ENCODE peak calls at places on chromosomes 2 and 18, in eight cellular contexts. J is tibial artery; N is endodermal cell; X is CD8-positive, alpha-beta T cell; F is left lung; B is pancreas; C is MM.1S; O is IMR-90. E is an unnamed sample.

GRCh38 chr2:191441761-191442160 is 196.6 kb downstream of the MYO1B start:
- DNase-seq in J (no peak), N (no peak), X (no peak), F (no peak), B (peak; percentile 81), C (no peak), O (peak; percentile 27), E (no peak)

GRCh38 chr2:27911458-27912210 is 21.1 kb downstream of the BABAM2 start:
- DNase-seq in J (no peak), N (no peak), X (no peak), F (no peak), B (no peak), C (no peak), O (no peak), E (no peak)

GRCh38 chr2:46779447-46779941 is 136.1 kb downstream of the MCFD2 start:
- DNase-seq in J (peak; percentile 59), N (no peak), X (no peak), F (no peak), B (no peak), C (no peak), O (peak; percentile 59), E (peak; percentile 44)

GRCh38 chr2:52613064-52613463 is 1154.5 kb upstream of the CHAC2 start:
- DNase-seq in J (no peak), N (peak; percentile 56), X (no peak), F (no peak), B (no peak), C (no peak), O (no peak), E (peak; percentile 31)

GRCh38 chr2:191270303-191271178 is 25.3 kb downstream of the MYO1B start:
- DNase-seq in J (no peak), N (no peak), X (no peak), F (no peak), B (no peak), C (no peak), O (no peak), E (no peak)

GRCh38 chr2:44753552-44754285 is 187.8 kb upstream of the SIX3 start:
- DNase-seq in J (no peak), N (no peak), X (no peak), F (no peak), B (no peak), C (peak; percentile 35), O (no peak), E (no peak)

GRCh38 chr18:12305930-12306629 is 2.0 kb upstream of the TUBB6 start:
- DNase-seq in J (peak; percentile 60), N (peak; percentile 72), X (no peak), F (no peak), B (no peak), C (no peak), O (peak; percentile 20), E (no peak)

GRCh38 chr2:65316072-65316471 is 88.4 kb downstream of the ACTR2 start:
- DNase-seq in J (peak; percentile 85), N (no peak), X (no peak), F (peak; percentile 55), B (no peak), C (no peak), O (peak; percentile 86), E (no peak)

GRCh38 chr18:79406708-79407107 is 11.0 kb downstream of the NFATC1 start:
- DNase-seq in J (no peak), N (no peak), X (no peak), F (no peak), B (no peak), C (no peak), O (no peak), E (no peak)

GRCh38 chr18:10297079-10297478 is 157.4 kb upstream of the APCDD1 start:
- DNase-seq in J (no peak), N (no peak), X (no peak), F (no peak), B (no peak), C (no peak), O (no peak), E (no peak)

GRCh38 chr18:46761054-46761769 is 4.4 kb upstream of the ST8SIA5 start:
- DNase-seq in J (no peak), N (no peak), X (no peak), F (no peak), B (no peak), C (no peak), O (no peak), E (no peak)

DNA sequence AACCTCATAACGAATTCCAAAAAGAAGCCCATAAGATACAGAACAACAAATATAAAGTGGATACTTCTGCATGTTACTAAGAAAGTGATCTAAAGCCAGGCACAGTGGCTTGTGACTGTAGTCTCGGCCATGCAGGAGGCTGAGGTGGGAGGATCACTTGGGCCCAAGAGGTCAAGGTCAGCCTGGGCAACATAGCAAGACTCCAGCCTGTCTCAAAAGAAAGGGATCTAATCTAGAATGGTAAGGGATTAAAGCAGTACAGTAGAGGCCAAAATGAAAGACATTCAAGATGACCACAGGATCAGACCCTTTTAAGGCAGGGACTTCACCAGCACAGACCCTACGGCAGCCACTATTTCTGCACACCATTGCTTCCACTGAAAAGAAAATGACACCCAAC is 3.8 kb downstream of the COBLL1 start:
- DNase-seq in J (no peak), N (no peak), X (no peak), F (no peak), B (no peak), C (no peak), O (no peak), E (no peak)
- H3K4me3 ChIP-seq in J (peak overlapping the region; percentile 89), N (no peak overlapping the region), X (no peak overlapping the region), F (no peak overlapping the region), B (peak overlapping the region; percentile 90), C (no peak overlapping the region), O (no peak overlapping the region), E (no peak overlapping the region)

GRCh38 chr18:21914739-21915319 is 174.2 kb downstream of the MIB1 start:
- DNase-seq in J (no peak), N (peak; percentile 81), X (no peak), F (no peak), B (peak; percentile 20), C (no peak), O (peak; percentile 62), E (peak; percentile 88)

GRCh38 chr18:21911551-21911950 is 171.0 kb downstream of the MIB1 start:
- DNase-seq in J (no peak), N (no peak), X (no peak), F (no peak), B (no peak), C (no peak), O (no peak), E (no peak)

GRCh38 chr18:21915546-21915945 is 175.0 kb downstream of the MIB1 start:
- DNase-seq in J (no peak), N (no peak), X (no peak), F (no peak), B (no peak), C (no peak), O (no peak), E (no peak)

GRCh38 chr18:21910906-21911305 is 170.3 kb downstream of the MIB1 start:
- DNase-seq in J (no peak), N (no peak), X (no peak), F (no peak), B (no peak), C (no peak), O (no peak), E (no peak)

GRCh38 chr18:21912339-21913239 is 172.0 kb downstream of the MIB1 start:
- DNase-seq in J (no peak), N (peak; percentile 81), X (no peak), F (no peak), B (no peak), C (no peak), O (no peak), E (no peak)
- TF ChIP-seq CTCF in J (no peak), N (peak; percentile 73), X (no peak), F (no peak), B (no peak), C (no peak), O (no peak), E (no peak)

GRCh38 chr2:136131961-136132839 is 14.3 kb upstream of the CXCR4 start:
- DNase-seq in J (peak; percentile 69), N (no peak), X (peak; percentile 76), F (peak; percentile 41), B (no peak), C (no peak), O (no peak), E (no peak)

GRCh38 chr2:136131484-136131960 is 13.6 kb upstream of the CXCR4 start:
- DNase-seq in J (no peak), N (no peak), X (peak; percentile 55), F (no peak), B (no peak), C (no peak), O (no peak), E (no peak)

GRCh38 chr2:136135462-136135861 is 17.5 kb upstream of the CXCR4 start:
- DNase-seq in J (no peak), N (no peak), X (no peak), F (no peak), B (no peak), C (no peak), O (no peak), E (no peak)

GRCh38 chr2:136134126-136134525 is 16.2 kb upstream of the CXCR4 start:
- DNase-seq in J (no peak), N (no peak), X (peak; percentile 52), F (no peak), B (no peak), C (no peak), O (no peak), E (no peak)

DNA sequence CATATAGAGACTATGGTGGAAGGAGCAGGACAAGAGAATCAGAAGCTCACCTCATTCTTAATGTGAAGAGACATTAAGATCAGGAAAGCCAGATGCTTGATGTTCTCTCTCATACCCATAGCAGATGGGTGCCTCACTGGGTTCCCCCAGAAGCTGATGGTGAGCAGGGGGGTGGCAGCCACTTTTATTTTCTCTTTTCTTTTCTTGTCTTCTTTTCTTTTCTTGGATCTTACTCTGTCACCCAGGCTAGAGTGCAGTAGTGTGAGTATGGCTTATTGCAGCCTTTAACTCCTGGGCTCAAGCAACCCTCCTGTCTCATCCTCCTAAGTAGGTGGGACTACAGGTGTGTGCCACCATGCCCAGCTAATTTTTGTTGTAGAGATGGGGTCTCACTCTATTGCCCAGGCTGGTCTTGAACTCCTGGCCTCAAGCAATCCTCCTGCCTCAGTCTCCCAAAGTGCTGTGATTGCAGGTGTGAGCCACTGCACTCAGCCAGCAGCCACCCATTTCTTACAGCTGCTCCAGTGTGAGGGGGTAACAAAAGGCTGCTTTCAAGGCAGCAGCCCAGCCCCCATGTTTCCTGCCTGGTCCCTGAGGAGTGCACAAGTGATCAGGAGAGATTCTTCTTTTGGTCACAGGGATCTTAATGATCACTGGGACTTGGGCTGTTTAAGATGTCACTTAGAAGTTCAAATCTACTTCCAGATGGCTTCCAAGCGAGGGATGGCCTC is 15.1 kb upstream of the CXCR4 start:
- DNase-seq in J (no peak), N (no peak), X (no peak), F (no peak), B (no peak), C (no peak), O (no peak), E (no peak)
- H3K4me3 ChIP-seq in J (no peak overlapping the region), N (no peak overlapping the region), X (peak overlapping the region; percentile 36), F (no peak overlapping the region), B (no peak overlapping the region), C (no peak overlapping the region), O (no peak overlapping the region), E (no peak overlapping the region)

DNA sequence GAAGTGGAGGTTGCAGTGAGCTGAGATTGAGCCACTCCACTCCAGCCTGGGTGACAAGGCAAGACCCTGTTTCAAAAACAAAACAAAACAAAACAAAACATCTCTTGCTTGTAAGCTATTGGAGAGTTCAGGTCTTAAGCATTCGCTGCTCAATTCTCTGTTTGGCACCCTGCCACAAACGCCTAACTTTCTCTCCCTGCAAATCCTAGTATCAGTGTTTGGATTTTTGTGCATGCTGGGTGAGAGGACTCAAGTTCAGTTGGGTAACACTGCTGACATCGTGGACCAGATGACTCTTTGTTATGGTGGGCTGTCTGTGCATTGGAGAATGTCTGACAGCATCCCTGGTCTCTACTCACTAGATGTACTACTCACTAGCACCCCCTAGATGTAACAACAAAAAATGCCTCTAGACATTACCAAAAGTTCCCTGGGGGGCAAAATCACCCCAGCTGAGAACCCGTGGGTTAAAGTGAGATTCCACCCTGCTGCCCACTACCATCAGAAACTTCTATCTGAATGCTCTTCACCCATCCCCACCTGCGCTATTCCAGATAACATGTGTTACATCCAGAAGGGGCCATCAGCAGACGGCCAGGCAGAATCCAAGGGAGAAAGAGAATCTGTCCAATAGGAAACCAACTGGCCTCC is 50.9 kb downstream of the CACNB4 start:
- DNase-seq in J (no peak), N (peak; percentile 55), X (no peak), F (no peak), B (no peak), C (no peak), O (no peak), E (no peak)
- TF ChIP-seq CTCF in J (no peak), N (peak; percentile 80), X (no peak), F (no peak), B (no peak), C (peak; percentile 47), O (no peak), E (peak; percentile 39)

E was measured in choroid plexus epithelial cell.